ENCODE peak calls at places on chromosome 14, in five cellular contexts. Y is MM.1S, H is tibial nerve, W is HFF-Myc, T is AG09309. Z is an unnamed sample.

GRCh38 chr14:68820536-68820935 is 27.7 kb upstream of the ZFP36L1 start:
- DNase-seq in Y (no peak), W (no peak), H (no peak), T (no peak), Z (no peak)

GRCh38 chr14:36264595-36264994 is 55.8 kb downstream of the MBIP start:
- DNase-seq in T (no peak), H (no peak), W (no peak), Y (no peak), Z (no peak)

GRCh38 chr14:43937001-43937400 is 570.1 kb downstream of the FSCB start:
- DNase-seq in T (no peak), W (no peak), H (no peak), Y (no peak), Z (no peak)

GRCh38 chr14:102866982-102867761 is 55.3 kb upstream of the AMN start:
- DNase-seq in Y (no peak), W (no peak), H (no peak), T (no peak), Z (no peak)

GRCh38 chr14:77985235-77985634 is 184.9 kb upstream of the NRXN3 start:
- DNase-seq in W (no peak), T (no peak), Y (no peak), H (no peak), Z (no peak)

GRCh38 chr14:91369628-91370445 is 47.8 kb downstream of the CCDC88C start:
- DNase-seq in T (no peak), W (no peak), H (no peak), Y (peak; percentile 12), Z (no peak)

GRCh38 chr14:93987815-93988476 is 9.2 kb upstream of the CCDC197 start:
- DNase-seq in Y (no peak), H (no peak), T (no peak), W (no peak), Z (no peak)

GRCh38 chr14:90060965-90061848 is 587 bp upstream of the KCNK13 start:
- DNase-seq in Y (no peak), T (no peak), W (no peak), H (no peak), Z (no peak)

GRCh38 chr14:75303415-75303814 is 24.8 kb downstream of the FOS start:
- DNase-seq in W (no peak), H (peak; percentile 63), T (no peak), Y (peak; percentile 48), Z (no peak)

GRCh38 chr14:100416921-100417451 is 93.8 kb downstream of the SLC25A47 start:
- DNase-seq in Y (no peak), W (no peak), T (peak; percentile 45), H (no peak), Z (peak; percentile 23)

GRCh38 chr14:105878125-105878524 is 351.7 kb downstream of the TMEM121 start:
- DNase-seq in H (peak; percentile 8), W (no peak), Y (no peak), T (no peak), Z (no peak)

GRCh38 chr14:89493877-89494634 is 77.0 kb upstream of the FOXN3 start:
- DNase-seq in W (no peak), Y (no peak), H (no peak), T (no peak), Z (no peak)

GRCh38 chr14:89701079-89702043 is 253.2 kb downstream of the EFCAB11 start:
- DNase-seq in T (no peak), H (peak; percentile 57), W (peak; percentile 37), Y (peak; percentile 25), Z (peak; percentile 16)

GRCh38 chr14:96852823-96853422 is 55.7 kb downstream of the VRK1 start:
- DNase-seq in T (peak; percentile 25), H (no peak), Y (no peak), W (peak; percentile 15), Z (peak; percentile 34)

GRCh38 chr14:71675126-71675901 is 256.9 kb upstream of the RGS6 start:
- DNase-seq in W (no peak), T (no peak), Y (no peak), H (no peak), Z (no peak)

DNA sequence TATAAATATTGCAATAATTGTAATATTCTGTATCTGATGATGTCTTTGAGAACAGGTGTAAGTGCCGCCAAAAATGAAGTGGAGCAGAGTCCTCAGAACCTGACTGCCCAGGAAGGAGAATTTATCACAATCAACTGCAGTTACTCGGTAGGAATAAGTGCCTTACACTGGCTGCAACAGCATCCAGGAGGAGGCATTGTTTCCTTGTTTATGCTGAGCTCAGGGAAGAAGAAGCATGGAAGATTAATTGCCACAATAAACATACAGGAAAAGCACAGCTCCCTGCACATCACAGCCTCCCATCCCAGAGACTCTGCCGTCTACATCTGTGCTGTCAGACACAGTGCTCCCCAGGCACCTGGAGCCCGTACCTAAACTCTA is 268.7 kb downstream of the DAD1 start:
- DNase-seq in Y (no peak), W (no peak), T (no peak), H (no peak), Z (no peak)
- TF ChIP-seq CTCF in Y (no peak), W (no peak), T (no peak), H (no peak), Z (no peak)

GRCh38 chr14:57189070-57189469 is 79.6 kb downstream of the EXOC5 start:
- DNase-seq in T (no peak), Y (no peak), W (peak; percentile 24), H (no peak), Z (no peak)
- TF ChIP-seq CTCF in T (peak; percentile 36), Y (no peak), W (no peak), H (no peak), Z (no peak)

GRCh38 chr14:83940253-83940652 is 1589.7 kb upstream of the FLRT2 start:
- DNase-seq in T (no peak), H (no peak), W (no peak), Y (no peak), Z (no peak)
- TF ChIP-seq CTCF in T (no peak), H (no peak), W (no peak), Y (no peak), Z (no peak)

DNA sequence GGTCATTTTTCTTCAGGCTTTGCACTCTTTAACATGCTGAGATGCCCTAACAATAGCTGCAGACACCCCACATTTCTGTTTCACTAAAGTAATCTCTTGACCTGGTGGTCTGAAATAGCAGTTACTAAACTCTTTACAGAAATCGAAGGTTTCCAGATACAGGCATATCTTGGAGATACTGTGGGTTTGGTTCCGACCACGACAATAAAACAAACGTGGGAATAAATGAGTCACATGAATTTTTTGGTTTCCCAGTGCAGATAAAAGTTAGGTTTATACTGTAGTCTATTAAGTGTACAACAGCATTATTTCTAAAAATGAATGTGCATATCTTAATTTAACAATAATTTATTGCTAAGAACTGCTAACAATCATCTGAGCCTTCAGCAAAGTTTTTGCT is 208.7 kb downstream of the EGLN3 start:
- DNase-seq in T (no peak), W (no peak), H (no peak), Y (no peak), Z (no peak)
- TF ChIP-seq CTCF in T (no peak), W (no peak), H (no peak), Y (no peak), Z (no peak)

GRCh38 chr14:95614335-95614734 is 71.9 kb upstream of the TCL1B start:
- DNase-seq in W (no peak), T (no peak), Y (no peak), H (no peak), Z (no peak)
- TF ChIP-seq CTCF in W (no peak), T (no peak), Y (no peak), H (no peak), Z (no peak)

DNA sequence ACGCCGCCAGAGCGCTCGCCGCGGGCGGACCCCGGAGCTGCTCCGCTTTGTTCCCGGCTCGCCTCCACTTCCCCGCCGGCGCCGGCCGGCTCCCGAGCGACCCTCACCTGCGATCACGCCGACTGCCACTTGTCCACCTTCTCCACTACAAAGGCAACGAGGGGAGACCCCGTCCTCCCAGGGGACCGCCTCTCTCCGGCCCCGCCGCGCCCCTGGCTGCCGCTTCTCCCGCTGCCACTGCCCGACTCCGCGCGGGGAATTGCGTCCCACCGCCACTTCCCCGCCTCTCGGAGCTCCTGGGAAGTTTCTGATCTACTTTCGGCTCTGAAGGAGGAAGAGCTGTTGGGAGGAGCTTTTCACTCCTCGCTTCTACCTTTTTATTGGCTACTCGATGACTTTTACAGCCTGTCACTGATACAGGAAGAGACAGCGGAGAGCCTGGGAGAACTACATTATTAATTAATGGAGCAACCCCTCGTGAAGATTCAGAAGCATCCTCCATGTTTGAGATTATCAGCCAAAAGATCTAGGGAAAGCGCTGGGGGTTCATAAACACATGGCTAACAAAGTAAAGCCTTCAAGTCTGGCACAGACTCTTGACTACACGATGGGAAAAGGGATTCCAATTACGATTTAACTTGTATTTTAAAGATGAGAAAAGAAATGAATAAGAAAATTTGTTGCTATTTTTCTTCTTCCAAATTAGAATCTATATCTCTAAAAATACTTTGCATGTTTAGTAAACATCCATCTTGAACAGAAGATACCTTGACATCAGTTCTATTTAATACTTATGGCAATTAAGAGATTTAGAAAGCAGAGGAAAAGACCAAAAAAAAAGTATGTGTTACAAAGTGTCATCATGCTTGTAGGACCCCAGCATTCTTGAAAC is at the start of gene BAZ1A:
- DNase-seq in W (peak; percentile 65), Y (peak; percentile 42), T (peak; percentile 59), H (peak; percentile 18), Z (peak; percentile 68)
- TF ChIP-seq CTCF in W (no peak), Y (no peak), T (peak; percentile 13), H (no peak), Z (peak; percentile 25)

Z was measured in AG04450.